ENCODE peak calls at places on chromosomes 11 and 22, in ten cellular contexts. R is stomach, L is dorsolateral prefrontal cortex, G is astrocyte of the cerebellum, Q is adipocyte, H is transverse colon, K is heart left ventricle, V is mucosa of descending colon, W is AG04449, D is A549. C is an unnamed sample.
A peak's percentile ranks its signal among the peaks of the same experiment; 100 is the strongest.

GRCh38 chr11:66886317-66886588 is 29.4 kb downstream of the LRFN4 start:
- DNase-seq in R (no peak), V (no peak), D (no peak), H (no peak), K (no peak), W (no peak), Q (no peak), L (no peak), G (no peak), C (no peak)

GRCh38 chr22:20645954-20646353 is 128.0 kb upstream of the SERPIND1 start:
- DNase-seq in L (no peak), K (no peak), H (no peak), D (no peak), G (no peak), R (no peak), Q (no peak), V (no peak), W (no peak), C (no peak)

GRCh38 chr11:119085523-119085878 is 820 bp downstream of the HMBS start:
- DNase-seq in R (no peak), K (peak; percentile 22), Q (no peak), H (peak; percentile 35), G (no peak), V (no peak), D (no peak), W (no peak), L (peak; percentile 52), C (no peak)

GRCh38 chr11:94537051-94537600 is 6.6 kb upstream of the FUT4 start:
- DNase-seq in R (no peak), H (no peak), Q (peak; percentile 63), W (peak; percentile 70), L (no peak), G (peak; percentile 39), V (no peak), K (no peak), D (no peak), C (peak; percentile 54)

GRCh38 chr11:13074714-13075464 is 65.8 kb downstream of the RASSF10 start:
- DNase-seq in L (no peak), K (no peak), R (no peak), W (no peak), V (no peak), G (no peak), D (no peak), H (no peak), Q (no peak), C (no peak)

GRCh38 chr11:116221351-116221750 is 551.4 kb downstream of the BUD13 start:
- DNase-seq in K (no peak), V (no peak), H (no peak), R (no peak), L (no peak), Q (no peak), W (no peak), D (no peak), G (no peak), C (no peak)

GRCh38 chr11:34331329-34331728 is 26.5 kb downstream of the ABTB2 start:
- DNase-seq in Q (no peak), V (no peak), D (peak; percentile 67), H (no peak), L (no peak), G (peak; percentile 59), W (no peak), K (no peak), R (no peak), C (no peak)

GRCh38 chr11:128632151-128632791 is 44.9 kb upstream of the ETS1 start:
- DNase-seq in V (no peak), Q (peak; percentile 80), K (peak; percentile 39), H (peak; percentile 43), D (no peak), R (no peak), L (no peak), W (no peak), G (peak; percentile 52), C (no peak)

GRCh38 chr11:28767574-28767973 is 659.4 kb downstream of the METTL15 start:
- DNase-seq in R (no peak), W (no peak), G (no peak), V (no peak), D (no peak), L (no peak), Q (no peak), H (no peak), K (no peak), C (no peak)

GRCh38 chr11:1869427-1870325 is 16.8 kb downstream of the LSP1 start:
- DNase-seq in K (peak; percentile 61), L (no peak), D (peak; percentile 79), H (no peak), Q (no peak), W (no peak), V (peak; percentile 35), R (no peak), G (no peak), C (no peak)

GRCh38 chr11:65389294-65389980 is 3.0 kb downstream of the FRMD8 start:
- DNase-seq in V (no peak), D (no peak), R (no peak), L (no peak), G (no peak), H (no peak), K (no peak), Q (no peak), W (no peak), C (no peak)

GRCh38 chr11:65388731-65389130 is 2.3 kb downstream of the FRMD8 start:
- DNase-seq in G (no peak), L (no peak), D (no peak), V (no peak), W (no peak), H (no peak), R (no peak), K (no peak), Q (peak; percentile 17), C (no peak)

GRCh38 chr11:65391007-65391406 is 4.6 kb downstream of the FRMD8 start:
- DNase-seq in W (no peak), H (no peak), G (no peak), L (no peak), D (peak; percentile 30), R (no peak), Q (peak; percentile 24), V (no peak), K (peak; percentile 62), C (no peak)

GRCh38 chr11:65392186-65392829 is 5.9 kb downstream of the FRMD8 start:
- DNase-seq in Q (no peak), L (no peak), H (no peak), K (no peak), D (no peak), V (no peak), R (no peak), W (no peak), G (no peak), C (no peak)

DNA sequence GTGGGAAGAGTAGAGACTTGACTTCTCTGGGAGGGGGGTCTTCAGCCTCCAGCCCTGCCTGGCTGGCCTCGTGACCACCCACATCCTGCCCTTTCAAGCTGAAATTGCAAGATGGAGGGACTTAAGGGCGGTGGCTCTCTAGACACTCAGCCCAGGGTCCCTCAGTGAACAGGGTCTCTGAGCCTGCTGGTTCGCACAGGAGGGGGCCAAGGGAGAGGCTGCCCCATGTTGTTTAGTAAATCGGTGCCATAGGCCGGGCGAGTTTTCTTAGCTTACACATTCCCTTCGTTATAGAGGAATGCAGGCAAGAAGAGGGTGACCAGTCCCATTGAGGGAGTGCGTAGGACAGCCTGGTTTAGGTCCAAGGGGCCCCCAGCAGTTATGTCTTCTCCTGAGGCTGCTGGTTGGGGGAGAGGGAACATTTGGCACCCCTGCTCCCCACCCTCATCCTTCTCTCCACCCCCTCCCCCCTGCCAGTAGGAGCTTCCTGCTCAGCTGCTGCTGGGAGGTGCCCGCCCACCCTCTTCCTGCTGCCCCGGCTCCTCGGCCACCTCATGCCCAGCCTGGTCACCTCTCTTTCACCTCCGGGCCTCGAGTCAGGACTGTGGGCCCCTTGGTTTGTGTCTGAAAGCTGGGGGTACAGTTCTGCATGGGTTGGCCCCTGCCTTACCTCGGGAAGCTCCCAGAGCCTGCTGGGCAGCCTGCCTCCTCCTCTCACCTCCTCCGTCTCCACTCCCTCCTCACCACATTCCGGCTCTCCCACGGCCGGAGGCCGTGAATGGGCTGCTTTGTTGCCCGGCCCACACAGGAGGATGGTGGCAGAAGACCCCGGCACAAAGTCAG is 3.9 kb downstream of the FRMD8 start:
- DNase-seq in W (no peak), V (no peak), R (no peak), Q (peak; percentile 31), H (no peak), K (no peak), D (no peak), G (no peak), L (no peak), C (no peak)
- H3K4me3 ChIP-seq in W (peak overlapping the region; percentile 40), V (no peak overlapping the region), R (no peak overlapping the region), Q (peak overlapping the region; percentile 90), H (no peak overlapping the region), K (peak overlapping the region; percentile 25), D (no peak overlapping the region), G (peak overlapping the region; percentile 5), L (peak overlapping the region; percentile 52), C (peak overlapping the region; percentile 15)

GRCh38 chr11:96567667-96568066 is 177.9 kb downstream of the JRKL start:
- DNase-seq in H (no peak), W (no peak), D (no peak), Q (no peak), G (no peak), V (no peak), K (no peak), R (no peak), L (no peak), C (no peak)
- H3K4me3 ChIP-seq in H (no peak overlapping the region), W (no peak overlapping the region), D (no peak overlapping the region), Q (peak overlapping the region; percentile 67), G (no peak overlapping the region), V (no peak overlapping the region), K (peak overlapping the region; percentile 13), R (no peak overlapping the region), L (no peak overlapping the region), C (no peak overlapping the region)

GRCh38 chr11:17389205-17389956 is 922 bp upstream of the KCNJ11 start:
- DNase-seq in D (peak; percentile 76), H (peak; percentile 79), Q (peak; percentile 71), W (no peak), K (peak; percentile 78), R (peak; percentile 90), G (no peak), L (peak; percentile 79), V (peak; percentile 86), C (no peak)

GRCh38 chr11:17387811-17388210 is 648 bp downstream of the KCNJ11 start:
- DNase-seq in K (no peak), G (no peak), Q (no peak), H (no peak), L (no peak), V (no peak), D (no peak), W (no peak), R (no peak), C (no peak)

GRCh38 chr11:17388609-17389204 is at the start of gene KCNJ11:
- DNase-seq in L (no peak), H (no peak), D (peak; percentile 29), Q (no peak), W (no peak), V (no peak), R (peak; percentile 35), G (no peak), K (no peak), C (no peak)

GRCh38 chr11:17391493-17392355 is 3.3 kb upstream of the KCNJ11 start:
- DNase-seq in Q (no peak), K (no peak), H (no peak), G (no peak), L (no peak), D (no peak), V (no peak), R (no peak), W (no peak), C (no peak)

GRCh38 chr11:17389957-17390649 is 1.6 kb upstream of the KCNJ11 start:
- DNase-seq in D (no peak), Q (no peak), V (no peak), R (no peak), W (no peak), H (no peak), K (no peak), G (no peak), L (no peak), C (no peak)
- H3K4me3 ChIP-seq in D (peak overlapping the region; percentile 64), Q (no peak overlapping the region), V (no peak overlapping the region), R (no peak overlapping the region), W (no peak overlapping the region), H (no peak overlapping the region), K (peak overlapping the region; percentile 66), G (no peak overlapping the region), L (peak overlapping the region; percentile 60), C (no peak overlapping the region)

GRCh38 chr22:47040486-47041145 is 278.2 kb downstream of the TBC1D22A start:
- DNase-seq in V (peak; percentile 11), L (no peak), R (no peak), G (no peak), W (no peak), K (no peak), H (no peak), Q (no peak), D (no peak), C (no peak)
- H3K4me3 ChIP-seq in V (no peak overlapping the region), L (no peak overlapping the region), R (no peak overlapping the region), G (no peak overlapping the region), W (no peak overlapping the region), K (no peak overlapping the region), H (no peak overlapping the region), Q (no peak overlapping the region), D (no peak overlapping the region), C (no peak overlapping the region)